ENCODE peak calls at places on chromosomes 2 and 18, in four cellular contexts. W is naive thymus-derived CD8-positive, alpha-beta T cell; G is AG10803; E is A549. X is an unnamed sample.

GRCh38 chr18:41537666-41538065 is 417.4 kb upstream of the PIK3C3 start:
- DNase-seq in E (no peak), G (no peak), W (no peak), X (no peak)

GRCh38 chr2:32775954-32776353 is 148.1 kb downstream of the TTC27 start:
- DNase-seq in W (no peak), G (no peak), E (no peak), X (no peak)

GRCh38 chr2:10659898-10660568 is 29.7 kb downstream of the NOL10 start:
- DNase-seq in W (no peak), G (peak), E (peak), X (no peak)

GRCh38 chr2:73919596-73920228 is 7.0 kb upstream of the DGUOK start:
- DNase-seq in G (no peak), W (no peak), E (no peak), X (no peak)

GRCh38 chr2:236918513-236918912 is 167.2 kb upstream of the COPS8 start:
- DNase-seq in E (no peak), G (no peak), W (no peak), X (no peak)

GRCh38 chr2:108370080-108370479 is 7.7 kb upstream of the SULT1C4 start:
- DNase-seq in G (no peak), E (no peak), W (no peak), X (no peak)

GRCh38 chr2:209334188-209335017 is 89.4 kb upstream of the MAP2 start:
- DNase-seq in G (peak), W (peak), E (peak), X (peak)

GRCh38 chr2:8543412-8544167 is 138.3 kb upstream of the ID2 start:
- DNase-seq in E (no peak), W (no peak), G (peak), X (peak)

GRCh38 chr2:24015562-24016375 is 5.9 kb downstream of the MFSD2B start:
- DNase-seq in G (peak), E (peak), W (no peak), X (no peak)

GRCh38 chr2:196967126-196967525 is 40.6 kb upstream of the PGAP1 start:
- DNase-seq in W (no peak), E (no peak), G (peak), X (no peak)

GRCh38 chr2:37775908-37776250 is 104.4 kb upstream of the CDC42EP3 start:
- DNase-seq in E (no peak), G (peak), W (no peak), X (no peak)

GRCh38 chr2:43482974-43483373 is 112.9 kb downstream of the THADA start:
- DNase-seq in E (no peak), W (no peak), G (peak), X (no peak)

GRCh38 chr2:232883116-232883721 is 13.2 kb downstream of the SNORC start:
- DNase-seq in W (no peak), G (no peak), E (no peak), X (no peak)

GRCh38 chr2:220036431-220036830 is 409.0 kb downstream of the SLC4A3 start:
- DNase-seq in G (peak), E (no peak), W (no peak), X (no peak)

GRCh38 chr2:10369269-10370255 is 66.9 kb downstream of the HPCAL1 start:
- DNase-seq in G (no peak), E (no peak), W (no peak), X (no peak)

GRCh38 chr2:118003396-118003824 is 10.5 kb downstream of the CCDC93 start:
- DNase-seq in E (peak), W (peak), G (peak), X (peak)

GRCh38 chr18:48300463-48300961 is 108.7 kb downstream of the ZBTB7C start:
- DNase-seq in E (no peak), W (no peak), G (no peak), X (no peak)

GRCh38 chr2:105496271-105496670 is 97.4 kb upstream of the FHL2 start:
- DNase-seq in W (no peak), E (no peak), G (no peak), X (no peak)